ENCODE peak calls at places on chromosomes 4 and X, in six cellular contexts. One of them, this sample, is unnamed.

GRCh38 chr4:77695769-77696168 is 90.1 kb downstream of the CXCL13 start:
- DNase-seq in lower leg skin: no peak
- DNase-seq in activated T-helper 1 cell treated with anti-CD3 and anti-CD28 coated beads, Interleukin-12 subunit alpha, Interleukin-12 subunit beta, Interleukin-2, Interleukin-4 antibody, amounts not matched to agents 30 ng/mL and 10 ng/mL and 1 ng/mL, durations not matched to agents 14 hours and 24 hours and 36 hours: no peak
- DNase-seq in progenitor cell of endocrine pancreas: no peak
- DNase-seq in frontal cortex: no peak
- DNase-seq in stimulated activated CD8-positive, alpha-beta memory T cell treated with anti-CD3 and anti-CD28 coated beads, Interleukin-2, amount 100 ng/mL, for 48 hours: no peak
- DNase-seq in this sample: peak

GRCh38 chrX:112636951-112637541 is 42.7 kb downstream of the LHFPL1 start:
- DNase-seq in lower leg skin: no peak
- DNase-seq in progenitor cell of endocrine pancreas: no peak
- DNase-seq in activated T-helper 1 cell treated with anti-CD3 and anti-CD28 coated beads, Interleukin-12 subunit alpha, Interleukin-12 subunit beta, Interleukin-2, Interleukin-4 antibody, amounts not matched to agents 30 ng/mL and 10 ng/mL and 1 ng/mL, durations not matched to agents 14 hours and 24 hours and 36 hours: no peak
- DNase-seq in frontal cortex: no peak
- DNase-seq in stimulated activated CD8-positive, alpha-beta memory T cell treated with anti-CD3 and anti-CD28 coated beads, Interleukin-2, amount 100 ng/mL, for 48 hours: no peak
- DNase-seq in this sample: peak

GRCh38 chr4:90120037-90120436 is 7.2 kb upstream of the CCSER1 start:
- DNase-seq in progenitor cell of endocrine pancreas: no peak
- DNase-seq in frontal cortex: no peak
- DNase-seq in stimulated activated CD8-positive, alpha-beta memory T cell treated with anti-CD3 and anti-CD28 coated beads, Interleukin-2, amount 100 ng/mL, for 48 hours: no peak
- DNase-seq in activated T-helper 1 cell treated with anti-CD3 and anti-CD28 coated beads, Interleukin-12 subunit alpha, Interleukin-12 subunit beta, Interleukin-2, Interleukin-4 antibody, amounts not matched to agents 30 ng/mL and 10 ng/mL and 1 ng/mL, durations not matched to agents 14 hours and 24 hours and 36 hours: no peak
- DNase-seq in lower leg skin: no peak
- DNase-seq in this sample: no peak

GRCh38 chrX:132435222-132435621 is 53.6 kb downstream of the MBNL3 start:
- DNase-seq in activated T-helper 1 cell treated with anti-CD3 and anti-CD28 coated beads, Interleukin-12 subunit alpha, Interleukin-12 subunit beta, Interleukin-2, Interleukin-4 antibody, amounts not matched to agents 30 ng/mL and 10 ng/mL and 1 ng/mL, durations not matched to agents 14 hours and 24 hours and 36 hours: no peak
- DNase-seq in stimulated activated CD8-positive, alpha-beta memory T cell treated with anti-CD3 and anti-CD28 coated beads, Interleukin-2, amount 100 ng/mL, for 48 hours: no peak
- DNase-seq in lower leg skin: no peak
- DNase-seq in progenitor cell of endocrine pancreas: no peak
- DNase-seq in frontal cortex: no peak
- DNase-seq in this sample: peak

GRCh38 chr4:89307446-89308160 is at the start of gene GPRIN3:
- DNase-seq in frontal cortex: peak
- DNase-seq in lower leg skin: no peak
- DNase-seq in stimulated activated CD8-positive, alpha-beta memory T cell treated with anti-CD3 and anti-CD28 coated beads, Interleukin-2, amount 100 ng/mL, for 48 hours: peak
- DNase-seq in progenitor cell of endocrine pancreas: peak
- DNase-seq in activated T-helper 1 cell treated with anti-CD3 and anti-CD28 coated beads, Interleukin-12 subunit alpha, Interleukin-12 subunit beta, Interleukin-2, Interleukin-4 antibody, amounts not matched to agents 30 ng/mL and 10 ng/mL and 1 ng/mL, durations not matched to agents 14 hours and 24 hours and 36 hours: peak
- DNase-seq in this sample: no peak

GRCh38 chrX:140817943-140818342 is 108.4 kb downstream of the LINC00632 start:
- DNase-seq in activated T-helper 1 cell treated with anti-CD3 and anti-CD28 coated beads, Interleukin-12 subunit alpha, Interleukin-12 subunit beta, Interleukin-2, Interleukin-4 antibody, amounts not matched to agents 30 ng/mL and 10 ng/mL and 1 ng/mL, durations not matched to agents 14 hours and 24 hours and 36 hours: no peak
- DNase-seq in frontal cortex: no peak
- DNase-seq in lower leg skin: no peak
- DNase-seq in stimulated activated CD8-positive, alpha-beta memory T cell treated with anti-CD3 and anti-CD28 coated beads, Interleukin-2, amount 100 ng/mL, for 48 hours: no peak
- DNase-seq in progenitor cell of endocrine pancreas: no peak
- DNase-seq in this sample: peak

GRCh38 chr4:139913398-139913990 is 240.5 kb downstream of the MAML3 start:
- DNase-seq in progenitor cell of endocrine pancreas: no peak
- DNase-seq in lower leg skin: no peak
- DNase-seq in frontal cortex: no peak
- DNase-seq in stimulated activated CD8-positive, alpha-beta memory T cell treated with anti-CD3 and anti-CD28 coated beads, Interleukin-2, amount 100 ng/mL, for 48 hours: no peak
- DNase-seq in activated T-helper 1 cell treated with anti-CD3 and anti-CD28 coated beads, Interleukin-12 subunit alpha, Interleukin-12 subunit beta, Interleukin-2, Interleukin-4 antibody, amounts not matched to agents 30 ng/mL and 10 ng/mL and 1 ng/mL, durations not matched to agents 14 hours and 24 hours and 36 hours: no peak
- DNase-seq in this sample: no peak

GRCh38 chr4:36432556-36432955 is 151.1 kb downstream of the DTHD1 start:
- DNase-seq in stimulated activated CD8-positive, alpha-beta memory T cell treated with anti-CD3 and anti-CD28 coated beads, Interleukin-2, amount 100 ng/mL, for 48 hours: no peak
- DNase-seq in activated T-helper 1 cell treated with anti-CD3 and anti-CD28 coated beads, Interleukin-12 subunit alpha, Interleukin-12 subunit beta, Interleukin-2, Interleukin-4 antibody, amounts not matched to agents 30 ng/mL and 10 ng/mL and 1 ng/mL, durations not matched to agents 14 hours and 24 hours and 36 hours: no peak
- DNase-seq in frontal cortex: no peak
- DNase-seq in lower leg skin: no peak
- DNase-seq in progenitor cell of endocrine pancreas: no peak
- DNase-seq in this sample: no peak

GRCh38 chr4:17027495-17027894 is 129.1 kb upstream of the LDB2 start:
- DNase-seq in progenitor cell of endocrine pancreas: no peak
- DNase-seq in stimulated activated CD8-positive, alpha-beta memory T cell treated with anti-CD3 and anti-CD28 coated beads, Interleukin-2, amount 100 ng/mL, for 48 hours: no peak
- DNase-seq in lower leg skin: no peak
- DNase-seq in frontal cortex: no peak
- DNase-seq in activated T-helper 1 cell treated with anti-CD3 and anti-CD28 coated beads, Interleukin-12 subunit alpha, Interleukin-12 subunit beta, Interleukin-2, Interleukin-4 antibody, amounts not matched to agents 30 ng/mL and 10 ng/mL and 1 ng/mL, durations not matched to agents 14 hours and 24 hours and 36 hours: no peak
- DNase-seq in this sample: peak

GRCh38 chr4:138275946-138276621 is 33.9 kb upstream of the SLC7A11 start:
- DNase-seq in stimulated activated CD8-positive, alpha-beta memory T cell treated with anti-CD3 and anti-CD28 coated beads, Interleukin-2, amount 100 ng/mL, for 48 hours: no peak
- DNase-seq in activated T-helper 1 cell treated with anti-CD3 and anti-CD28 coated beads, Interleukin-12 subunit alpha, Interleukin-12 subunit beta, Interleukin-2, Interleukin-4 antibody, amounts not matched to agents 30 ng/mL and 10 ng/mL and 1 ng/mL, durations not matched to agents 14 hours and 24 hours and 36 hours: no peak
- DNase-seq in lower leg skin: no peak
- DNase-seq in frontal cortex: no peak
- DNase-seq in progenitor cell of endocrine pancreas: no peak
- DNase-seq in this sample: peak

GRCh38 chr4:22217480-22217879 is 268.9 kb upstream of the KCNIP4 start:
- DNase-seq in progenitor cell of endocrine pancreas: no peak
- DNase-seq in stimulated activated CD8-positive, alpha-beta memory T cell treated with anti-CD3 and anti-CD28 coated beads, Interleukin-2, amount 100 ng/mL, for 48 hours: no peak
- DNase-seq in activated T-helper 1 cell treated with anti-CD3 and anti-CD28 coated beads, Interleukin-12 subunit alpha, Interleukin-12 subunit beta, Interleukin-2, Interleukin-4 antibody, amounts not matched to agents 30 ng/mL and 10 ng/mL and 1 ng/mL, durations not matched to agents 14 hours and 24 hours and 36 hours: no peak
- DNase-seq in frontal cortex: no peak
- DNase-seq in lower leg skin: no peak
- DNase-seq in this sample: no peak

GRCh38 chr4:145177906-145178538 is 2.4 kb downstream of the OTUD4 start:
- DNase-seq in frontal cortex: no peak
- DNase-seq in activated T-helper 1 cell treated with anti-CD3 and anti-CD28 coated beads, Interleukin-12 subunit alpha, Interleukin-12 subunit beta, Interleukin-2, Interleukin-4 antibody, amounts not matched to agents 30 ng/mL and 10 ng/mL and 1 ng/mL, durations not matched to agents 14 hours and 24 hours and 36 hours: no peak
- DNase-seq in lower leg skin: no peak
- DNase-seq in stimulated activated CD8-positive, alpha-beta memory T cell treated with anti-CD3 and anti-CD28 coated beads, Interleukin-2, amount 100 ng/mL, for 48 hours: no peak
- DNase-seq in progenitor cell of endocrine pancreas: no peak
- DNase-seq in this sample: peak

GRCh38 chr4:150722908-150723362 is 141.0 kb downstream of the MAB21L2 start:
- DNase-seq in stimulated activated CD8-positive, alpha-beta memory T cell treated with anti-CD3 and anti-CD28 coated beads, Interleukin-2, amount 100 ng/mL, for 48 hours: no peak
- DNase-seq in activated T-helper 1 cell treated with anti-CD3 and anti-CD28 coated beads, Interleukin-12 subunit alpha, Interleukin-12 subunit beta, Interleukin-2, Interleukin-4 antibody, amounts not matched to agents 30 ng/mL and 10 ng/mL and 1 ng/mL, durations not matched to agents 14 hours and 24 hours and 36 hours: no peak
- DNase-seq in lower leg skin: peak
- DNase-seq in progenitor cell of endocrine pancreas: no peak
- DNase-seq in frontal cortex: no peak
- DNase-seq in this sample: no peak

GRCh38 chr4:110412354-110412753 is 63.6 kb upstream of the ENPEP start:
- DNase-seq in lower leg skin: no peak
- DNase-seq in activated T-helper 1 cell treated with anti-CD3 and anti-CD28 coated beads, Interleukin-12 subunit alpha, Interleukin-12 subunit beta, Interleukin-2, Interleukin-4 antibody, amounts not matched to agents 30 ng/mL and 10 ng/mL and 1 ng/mL, durations not matched to agents 14 hours and 24 hours and 36 hours: no peak
- DNase-seq in progenitor cell of endocrine pancreas: no peak
- DNase-seq in frontal cortex: no peak
- DNase-seq in stimulated activated CD8-positive, alpha-beta memory T cell treated with anti-CD3 and anti-CD28 coated beads, Interleukin-2, amount 100 ng/mL, for 48 hours: no peak
- DNase-seq in this sample: no peak

This sample was measured in M059J.